ENCODE peak calls at places on chromosome 2, in nine cellular contexts. W, H, Y, T, U, A, G, C and J are unnamed samples.

GRCh38 chr2:205002390-205002789 is 457.1 kb downstream of the PARD3B start:
- DNase-seq in W (no peak), H (no peak), Y (no peak), T (no peak), U (no peak), A (peak), G (no peak), C (no peak), J (no peak)

GRCh38 chr2:72810165-72810564 is 15.7 kb downstream of the EXOC6B start:
- DNase-seq in W (no peak), H (no peak), Y (no peak), T (no peak), U (no peak), A (no peak), G (no peak), C (no peak), J (no peak)

GRCh38 chr2:113212245-113213060 is 38.7 kb downstream of the PSD4 start:
- DNase-seq in W (no peak), H (no peak), Y (no peak), T (no peak), U (no peak), A (no peak), G (no peak), C (no peak), J (peak)

GRCh38 chr2:168192839-168193616 is 54.4 kb downstream of the STK39 start:
- DNase-seq in W (no peak), H (peak), Y (no peak), T (peak), U (peak), A (peak), G (peak), C (peak), J (no peak)

GRCh38 chr2:74188018-74188601 is 9.4 kb upstream of the MOB1A start:
- DNase-seq in W (no peak), H (no peak), Y (no peak), T (no peak), U (no peak), A (no peak), G (peak), C (no peak), J (peak)

GRCh38 chr2:174607989-174608865 is 10.6 kb upstream of the WIPF1 start:
- DNase-seq in W (no peak), H (peak), Y (no peak), T (no peak), U (no peak), A (peak), G (no peak), C (no peak), J (no peak)

GRCh38 chr2:68251855-68252406 is 401 bp downstream of the PPP3R1 start:
- DNase-seq in W (peak), H (peak), Y (peak), T (peak), U (no peak), A (peak), G (no peak), C (peak), J (peak)

GRCh38 chr2:119265693-119266066 is 42.0 kb downstream of the STEAP3 start:
- DNase-seq in W (no peak), H (no peak), Y (no peak), T (no peak), U (no peak), A (no peak), G (no peak), C (no peak), J (no peak)

GRCh38 chr2:96344011-96344410 is 8.4 kb downstream of the NCAPH start:
- DNase-seq in W (no peak), H (peak), Y (no peak), T (no peak), U (no peak), A (peak), G (no peak), C (peak), J (no peak)